ENCODE peak calls at places on chromosomes 11 and 22, in four cellular contexts. O is gastrocnemius medialis, A is stomach, X is right atrium auricular region. R is an unnamed sample.

GRCh38 chr22:29078036-29078868 is 5.4 kb downstream of the KREMEN1 start:
- DNase-seq in O (no peak), A (no peak), X (no peak), R (no peak)

GRCh38 chr22:27885977-27886842 is 32.8 kb downstream of the PITPNB start:
- DNase-seq in O (no peak), A (peak; percentile 51), X (no peak), R (peak; percentile 92)

GRCh38 chr22:28230682-28231081 is 311.6 kb upstream of the PITPNB start:
- DNase-seq in O (no peak), A (no peak), X (no peak), R (no peak)

GRCh38 chr11:76768091-76769047 is 14.8 kb upstream of the TSKU start:
- DNase-seq in O (no peak), A (peak; percentile 62), X (peak; percentile 75), R (no peak)

GRCh38 chr11:49208006-49208721 is at the start of gene FOLH1:
- DNase-seq in O (no peak), A (no peak), X (peak; percentile 60), R (peak; percentile 9)

GRCh38 chr11:7851391-7851790 is 54.6 kb upstream of the OR5P2 start:
- DNase-seq in O (no peak), A (no peak), X (no peak), R (no peak)

GRCh38 chr11:114110948-114111347 is 51.4 kb downstream of the ZBTB16 start:
- DNase-seq in O (peak; percentile 61), A (peak; percentile 40), X (peak; percentile 83), R (no peak)

GRCh38 chr11:24005202-24005876 is 491.5 kb upstream of the LUZP2 start:
- DNase-seq in O (no peak), A (no peak), X (no peak), R (no peak)

GRCh38 chr11:128948583-128948982 is 5.9 kb upstream of the TP53AIP1 start:
- DNase-seq in O (no peak), A (no peak), X (no peak), R (no peak)

GRCh38 chr11:17473071-17473744 is 3.4 kb downstream of the ABCC8 start:
- DNase-seq in O (no peak), A (no peak), X (no peak), R (peak; percentile 91)

GRCh38 chr11:62922653-62923371 is 1.6 kb upstream of the CHRM1 start:
- DNase-seq in O (no peak), A (no peak), X (no peak), R (peak; percentile 84)

GRCh38 chr11:107757661-107758060 is 45.8 kb upstream of the SLN start:
- DNase-seq in O (no peak), A (no peak), X (no peak), R (no peak)

GRCh38 chr11:102225689-102226562 is 91.4 kb upstream of the BIRC3 start:
- DNase-seq in O (no peak), A (no peak), X (no peak), R (peak; percentile 78)

GRCh38 chr11:68322031-68322388 is 9.6 kb downstream of the LRP5 start:
- DNase-seq in O (no peak), A (no peak), X (no peak), R (no peak)

GRCh38 chr11:68324241-68324640 is 11.8 kb downstream of the LRP5 start:
- DNase-seq in O (no peak), A (no peak), X (no peak), R (peak; percentile 47)

GRCh38 chr11:68325183-68325893 is 12.9 kb downstream of the LRP5 start:
- DNase-seq in O (no peak), A (no peak), X (no peak), R (peak; percentile 65)

GRCh38 chr11:68324695-68325094 is 12.3 kb downstream of the LRP5 start:
- DNase-seq in O (no peak), A (no peak), X (no peak), R (peak; percentile 3)

GRCh38 chr11:68321293-68322030 is 9.1 kb downstream of the LRP5 start:
- DNase-seq in O (no peak), A (peak; percentile 66), X (no peak), R (peak; percentile 47)
- H3K4me1 ChIP-seq in O (peaks cover 36% of the 10 kb centered on the region), A (peaks cover 46% of the 10 kb centered on the region), X (no peaks in the 10 kb centered on the region), R (no peaks in the 10 kb centered on the region)

GRCh38 chr22:41431656-41432055 is 14.9 kb downstream of the TOB2 start:
- DNase-seq in O (no peak), A (no peak), X (no peak), R (no peak)

GRCh38 chr22:41429946-41430332 is 16.7 kb downstream of the TOB2 start:
- DNase-seq in O (no peak), A (no peak), X (no peak), R (no peak)

GRCh38 chr22:41437198-41437597 is 9.4 kb downstream of the TOB2 start:
- DNase-seq in O (no peak), A (no peak), X (no peak), R (no peak)

GRCh38 chr22:41436322-41437113 is 10.1 kb downstream of the TOB2 start:
- DNase-seq in O (no peak), A (no peak), X (no peak), R (no peak)

DNA sequence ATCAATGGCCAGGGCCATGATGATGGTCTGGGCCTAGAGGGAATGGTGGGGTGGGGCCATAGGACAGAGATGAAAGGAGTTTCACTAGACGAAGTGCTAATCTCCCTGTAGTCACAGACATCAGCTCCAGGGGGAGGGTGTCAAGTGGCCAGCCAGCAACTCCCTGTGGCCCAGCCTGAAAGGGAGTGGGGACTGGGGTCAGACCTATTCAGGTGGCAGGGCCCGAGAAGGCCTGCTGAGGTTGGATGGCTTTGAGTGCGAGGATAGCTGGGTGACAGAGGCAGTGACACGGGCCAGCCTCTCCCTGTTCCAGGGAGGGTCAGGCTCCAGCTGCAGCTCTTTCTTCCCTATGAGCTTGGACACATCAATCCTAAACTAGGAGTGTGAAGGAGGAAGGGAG is 11.0 kb downstream of the TOB2 start:
- DNase-seq in O (no peak), A (no peak), X (no peak), R (no peak)
- TF ChIP-seq CTCF in O (no peak), A (no peak), X (no peak), R (no peak)

GRCh38 chr22:48099251-48099650 is 1336.8 kb downstream of the TBC1D22A start:
- DNase-seq in O (no peak), A (peak; percentile 20), X (no peak), R (no peak)
- H3K4me1 ChIP-seq in O (no peaks in the 10 kb centered on the region), A (no peaks in the 10 kb centered on the region), X (no peaks in the 10 kb centered on the region), R (no peaks in the 10 kb centered on the region)

GRCh38 chr11:57461841-57462489 is 1.6 kb downstream of the RTN4RL2 start:
- DNase-seq in O (no peak), A (no peak), X (no peak), R (peak; percentile 79)

GRCh38 chr11:57458410-57459111 is 1.8 kb upstream of the RTN4RL2 start:
- DNase-seq in O (no peak), A (peak; percentile 62), X (no peak), R (peak; percentile 96)

GRCh38 chr11:57460756-57461749 is 725 bp downstream of the RTN4RL2 start:
- DNase-seq in O (no peak), A (no peak), X (no peak), R (peak; percentile 77)

GRCh38 chr11:57459112-57460016 is 964 bp upstream of the RTN4RL2 start:
- DNase-seq in O (no peak), A (no peak), X (no peak), R (peak; percentile 87)

DNA sequence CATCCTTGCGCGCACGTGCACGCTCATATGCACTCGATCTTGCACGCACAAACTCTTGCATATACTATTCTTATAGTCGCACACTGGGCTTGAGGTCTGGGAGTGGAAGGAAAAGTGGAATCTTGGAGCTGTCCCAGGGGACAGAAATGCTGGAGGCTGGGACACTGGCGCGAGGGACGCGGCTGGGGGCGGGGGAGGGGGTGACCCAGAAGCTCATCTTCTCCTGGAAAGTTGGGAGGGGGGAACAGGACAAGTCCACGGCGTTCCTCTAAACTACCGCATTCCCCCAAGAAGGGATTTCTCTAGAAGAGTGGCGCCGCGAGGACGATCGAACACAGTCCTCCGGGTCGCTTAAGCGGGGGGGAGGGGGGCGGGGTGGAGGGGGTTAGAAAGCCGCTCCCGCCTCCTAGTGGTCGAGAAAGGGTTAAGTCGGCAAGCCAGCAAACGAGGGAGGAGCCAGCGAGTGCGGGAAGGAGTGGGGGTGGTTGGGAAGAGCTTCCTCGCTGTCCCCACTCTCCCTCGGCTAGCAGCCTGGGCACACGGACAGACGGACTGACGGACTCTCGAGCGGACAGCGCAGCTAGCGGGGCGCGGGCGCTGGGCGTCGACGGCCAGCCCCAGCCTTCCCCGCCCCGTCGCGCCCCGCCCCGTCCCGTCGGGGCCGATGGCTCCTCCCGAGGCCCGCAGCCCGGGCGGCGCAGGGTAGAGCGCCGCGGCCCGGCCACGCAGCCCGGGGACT is at the start of gene RTN4RL2:
- DNase-seq in O (no peak), A (no peak), X (no peak), R (peak; percentile 96)
- TF ChIP-seq CTCF in O (no peak), A (no peak), X (peak; percentile 43), R (no peak)

GRCh38 chr11:61512435-61512834 is 3.9 kb downstream of the LRRC10B start:
- DNase-seq in O (no peak), A (no peak), X (no peak), R (no peak)

GRCh38 chr11:61510980-61511373 is 2.4 kb downstream of the LRRC10B start:
- DNase-seq in O (no peak), A (no peak), X (no peak), R (no peak)

GRCh38 chr11:61514050-61514917 is 5.7 kb downstream of the LRRC10B start:
- DNase-seq in O (no peak), A (no peak), X (no peak), R (no peak)

GRCh38 chr11:61511383-61511782 is 2.8 kb downstream of the LRRC10B start:
- DNase-seq in O (no peak), A (no peak), X (no peak), R (no peak)

DNA sequence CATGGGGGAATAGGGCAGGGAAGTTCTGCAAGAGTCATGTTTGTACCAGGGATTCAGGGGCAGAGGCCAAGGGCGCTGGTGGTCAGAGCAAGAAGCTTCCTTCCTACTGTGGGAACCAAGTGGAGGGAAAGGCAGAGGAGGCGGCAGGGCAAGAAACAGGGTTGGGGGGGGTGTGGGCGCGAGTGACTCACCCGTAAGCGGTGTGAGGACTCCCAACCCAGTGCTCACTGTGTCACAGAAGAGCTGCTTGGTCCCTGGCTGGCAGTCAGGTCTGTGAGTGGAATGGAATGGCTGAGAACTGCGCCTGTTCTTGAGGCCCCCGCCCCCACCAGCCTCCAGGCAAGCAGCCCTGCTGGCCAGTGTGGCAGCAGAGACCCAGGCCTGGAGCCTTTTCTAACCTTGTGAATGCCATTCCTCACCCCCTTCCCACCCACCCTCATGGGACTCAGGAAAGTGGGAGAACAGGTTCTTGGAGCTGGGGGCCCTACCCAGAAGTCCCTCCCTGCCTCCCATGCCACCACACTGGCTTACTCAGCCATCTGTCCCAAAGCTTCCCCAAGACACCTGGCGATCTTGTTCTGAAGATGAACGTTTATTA is 4.7 kb downstream of the LRRC10B start:
- DNase-seq in O (no peak), A (no peak), X (no peak), R (no peak)
- H3K4me1 ChIP-seq in O (peaks cover 2% of the 10 kb centered on the region), A (peaks cover 22% of the 10 kb centered on the region), X (no peaks in the 10 kb centered on the region), R (peaks cover 5% of the 10 kb centered on the region)

R was measured in osteoblast.